ENCODE peak calls at places on chromosomes 16 and 17, in five cellular contexts. Q is mesothelial cell of epicardium, M is GM12864, K is Peyer's patch, U is left ventricle myocardium inferior. H is an unnamed sample.

GRCh38 chr17:28120766-28121165 is 78.3 kb downstream of the NLK start:
- DNase-seq in Q (no peak), U (no peak), M (no peak), K (no peak), H (no peak)

GRCh38 chr16:14042706-14043105 is 28.4 kb upstream of the MRTFB start:
- DNase-seq in K (peak), U (no peak), Q (no peak), M (no peak), H (no peak)

GRCh38 chr16:67931712-67932461 is at the start of gene CTRL:
- DNase-seq in Q (no peak), M (no peak), U (no peak), K (no peak), H (no peak)

GRCh38 chr16:13953501-13953900 is 33.5 kb downstream of the ERCC4 start:
- DNase-seq in U (no peak), Q (no peak), M (no peak), K (no peak), H (no peak)

GRCh38 chr17:47797797-47798196 is 23.8 kb downstream of the OSBPL7 start:
- DNase-seq in U (no peak), M (no peak), Q (no peak), K (peak), H (no peak)

GRCh38 chr17:79391808-79392233 is 219.0 kb downstream of the RBFOX3 start:
- DNase-seq in Q (peak), K (peak), M (no peak), U (peak), H (peak)

GRCh38 chr16:22844426-22844825 is 30.5 kb downstream of the HS3ST2 start:
- DNase-seq in M (no peak), K (no peak), Q (no peak), U (no peak), H (no peak)

GRCh38 chr17:33816842-33817241 is 438.2 kb upstream of the CCL2 start:
- DNase-seq in K (no peak), U (no peak), M (no peak), Q (no peak), H (no peak)

GRCh38 chr16:46607529-46607928 is 13.7 kb downstream of the SHCBP1 start:
- DNase-seq in K (no peak), M (no peak), Q (no peak), U (no peak), H (no peak)

GRCh38 chr17:62627904-62628603 is 584 bp downstream of the MRC2 start:
- DNase-seq in M (no peak), K (no peak), U (peak), Q (peak), H (peak)

GRCh38 chr17:14329900-14330491 is 29.1 kb downstream of the HS3ST3B1 start:
- DNase-seq in Q (no peak), M (no peak), K (no peak), U (no peak), H (no peak)

GRCh38 chr17:51472670-51473069 is 212.3 kb downstream of the UTP18 start:
- DNase-seq in M (no peak), Q (no peak), U (no peak), K (no peak), H (no peak)

GRCh38 chr17:67279115-67279514 is 34.1 kb upstream of the HELZ start:
- DNase-seq in K (no peak), Q (no peak), M (no peak), U (no peak), H (no peak)

GRCh38 chr17:31369266-31369665 is 22.2 kb upstream of the RAB11FIP4 start:
- DNase-seq in Q (no peak), K (no peak), M (no peak), U (no peak), H (no peak)

GRCh38 chr16:106623-107324 is 28.7 kb downstream of the MPG start:
- DNase-seq in K (peak), Q (peak), U (no peak), M (peak), H (peak)

GRCh38 chr17:56148333-56148732 is 4.9 kb upstream of the ANKFN1 start:
- DNase-seq in K (no peak), U (no peak), M (no peak), Q (no peak), H (no peak)

GRCh38 chr17:72515291-72516065 is 394.7 kb downstream of the SOX9 start:
- DNase-seq in Q (no peak), M (peak), K (no peak), U (no peak), H (peak)

GRCh38 chr16:77336637-77337036 is 98.2 kb downstream of the ADAMTS18 start:
- DNase-seq in Q (no peak), U (no peak), M (no peak), K (no peak), H (no peak)

GRCh38 chr17:352421-353212 is at the start of gene RPH3AL:
- DNase-seq in U (no peak), Q (no peak), K (peak), M (no peak), H (no peak)

GRCh38 chr17:40070895-40071719 is 8.3 kb downstream of the THRA start:
- DNase-seq in M (no peak), Q (no peak), U (peak), K (peak), H (no peak)

GRCh38 chr17:64634217-64634616 is 27.9 kb downstream of the SMURF2 start:
- DNase-seq in K (no peak), U (no peak), Q (no peak), M (no peak), H (no peak)

GRCh38 chr17:79926002-79926307 is 86.7 kb upstream of the CBX4 start:
- DNase-seq in M (no peak), K (no peak), U (no peak), Q (no peak), H (no peak)

GRCh38 chr17:82872591-82873520 is 33.0 kb upstream of the ZNF750 start:
- DNase-seq in M (no peak), Q (no peak), U (no peak), K (no peak), H (peak)

GRCh38 chr16:75591001-75591852 is 25.0 kb downstream of the GABARAPL2 start:
- DNase-seq in U (peak), M (no peak), K (no peak), Q (no peak), H (no peak)

GRCh38 chr16:67563708-67564468 is 1.6 kb downstream of the CTCF start:
- DNase-seq in Q (no peak), M (no peak), U (no peak), K (peak), H (no peak)

GRCh38 chr17:46727572-46728348 is 90.7 kb downstream of the WNT3 start:
- DNase-seq in Q (no peak), U (no peak), K (no peak), M (no peak), H (no peak)

GRCh38 chr17:64661981-64662773 is at the start of gene SMURF2:
- DNase-seq in U (peak), Q (peak), K (peak), M (no peak), H (peak)

GRCh38 chr17:45364531-45365390 is 47.9 kb upstream of the MAP3K14 start:
- DNase-seq in K (peak), Q (no peak), U (no peak), M (no peak), H (no peak)

GRCh38 chr17:499836-500543 is 147.4 kb upstream of the RPH3AL start:
- DNase-seq in M (no peak), U (no peak), Q (no peak), K (no peak), H (no peak)

GRCh38 chr17:32264140-32264799 is 1.4 kb upstream of the RHBDL3 start:
- DNase-seq in U (no peak), M (no peak), Q (no peak), K (no peak), H (no peak)

GRCh38 chr17:50056217-50056960 is 479 bp downstream of the ITGA3 start:
- DNase-seq in M (no peak), Q (peak), U (peak), K (peak), H (peak)

GRCh38 chr16:73878616-73879015 is 418.0 kb upstream of the PSMD7 start:
- DNase-seq in Q (no peak), U (no peak), K (no peak), M (peak), H (peak)

GRCh38 chr17:4769628-4770027 is 2.1 kb upstream of the TM4SF5 start:
- DNase-seq in K (no peak), Q (no peak), U (no peak), M (no peak), H (no peak)

GRCh38 chr16:4689864-4690704 is 3.3 kb upstream of the NUDT16L1 start:
- DNase-seq in U (no peak), K (no peak), Q (no peak), M (no peak), H (no peak)

DNA sequence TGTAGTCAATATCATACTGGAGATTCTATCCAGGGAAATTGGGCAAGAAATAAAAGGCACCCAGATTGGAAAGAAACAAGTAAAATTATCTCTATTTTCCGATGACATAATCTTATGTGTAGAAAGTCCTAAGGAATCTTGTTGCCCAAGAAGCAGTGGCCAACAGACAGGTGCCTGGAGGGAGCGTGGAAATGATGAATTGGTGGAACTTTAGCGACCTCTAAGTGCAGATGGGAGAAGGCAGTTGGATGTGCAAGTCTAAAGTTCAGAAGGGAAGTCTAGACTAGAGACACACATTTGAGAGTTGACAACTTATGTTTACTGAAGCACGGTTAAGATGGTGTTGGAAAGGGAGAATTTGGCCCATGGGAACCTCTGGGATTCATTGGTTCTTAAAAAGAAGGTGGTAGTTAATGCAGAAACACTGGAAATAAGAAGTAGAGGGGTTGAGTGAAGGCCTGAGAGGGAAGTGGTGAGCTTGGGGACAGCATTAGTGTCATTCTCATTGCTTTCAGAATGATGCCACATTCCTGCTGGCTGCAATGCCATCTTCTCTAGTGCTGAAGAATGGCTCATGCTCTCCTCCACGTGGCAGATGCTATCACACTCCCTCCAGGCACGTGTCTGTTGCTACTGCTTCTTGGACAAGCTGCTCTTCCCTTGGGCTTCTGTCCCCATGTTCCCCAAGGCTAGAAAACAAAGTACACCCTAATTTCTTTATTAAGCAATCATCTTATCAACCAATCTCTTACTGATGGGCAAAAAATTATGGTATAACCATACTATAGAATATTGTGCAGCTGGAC is 24.0 kb downstream of the TAT start:
- DNase-seq in Q (no peak), U (no peak), M (no peak), K (no peak), H (no peak)
- TF ChIP-seq CTCF in Q (no peak), U (no peak), M (no peak), K (peak), H (peak)

DNA sequence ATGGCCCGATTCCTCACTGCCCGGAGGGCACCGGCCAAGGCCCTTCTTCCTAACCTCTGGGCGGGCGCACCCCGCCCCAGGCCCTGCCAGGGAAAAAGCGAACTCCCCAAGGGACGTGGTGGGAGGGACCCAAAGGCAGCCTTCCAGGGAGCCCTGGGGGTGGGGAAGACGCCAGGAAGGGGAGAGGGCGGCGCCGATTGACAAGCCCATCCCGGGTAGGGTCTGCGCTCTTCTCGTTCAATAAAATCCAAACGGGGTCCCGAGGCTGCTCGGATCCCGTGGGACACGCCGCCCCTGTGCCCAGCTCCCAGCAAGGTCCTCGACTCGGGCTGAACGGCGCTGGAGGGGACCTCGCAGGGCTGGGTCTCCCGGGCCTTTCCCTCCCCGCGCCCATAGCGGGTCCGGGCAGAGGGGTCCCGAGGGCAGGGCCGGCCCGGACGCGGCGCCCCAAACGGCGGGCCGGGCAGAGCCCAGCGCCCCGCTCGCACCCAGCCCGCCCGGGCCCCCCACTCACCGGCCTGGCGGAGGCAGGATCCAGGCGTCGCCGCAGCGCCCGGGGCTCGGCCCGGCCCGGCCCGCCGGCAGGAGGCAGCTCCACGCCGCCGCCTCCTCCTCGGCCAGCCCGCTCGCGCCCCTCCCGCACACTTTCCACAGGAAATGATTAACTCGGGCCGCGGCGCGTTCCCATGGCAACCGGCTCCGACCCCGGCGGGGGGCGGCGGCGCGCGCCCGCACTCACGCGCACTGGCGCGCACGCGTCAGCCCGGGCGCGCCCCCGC is at the start of gene KIFC3:
- DNase-seq in U (peak), M (no peak), K (peak), Q (peak), H (peak)
- TF ChIP-seq CTCF in U (peak), M (no peak), K (peak), Q (no peak), H (peak)

GRCh38 chr16:56047307-56048234 is 143.7 kb upstream of the GNAO1 start:
- DNase-seq in U (peak), M (no peak), Q (no peak), K (no peak), H (no peak)

GRCh38 chr16:56042416-56042815 is 148.9 kb upstream of the GNAO1 start:
- DNase-seq in M (no peak), Q (no peak), K (no peak), U (no peak), H (no peak)

GRCh38 chr16:56038564-56039098 is 152.7 kb upstream of the GNAO1 start:
- DNase-seq in U (no peak), Q (no peak), M (no peak), K (no peak), H (no peak)

GRCh38 chr16:56041556-56042140 is 149.6 kb upstream of the GNAO1 start:
- DNase-seq in M (no peak), Q (peak), U (no peak), K (peak), H (peak)
- TF ChIP-seq CTCF in M (peak), Q (no peak), U (peak), K (peak), H (peak)

DNA sequence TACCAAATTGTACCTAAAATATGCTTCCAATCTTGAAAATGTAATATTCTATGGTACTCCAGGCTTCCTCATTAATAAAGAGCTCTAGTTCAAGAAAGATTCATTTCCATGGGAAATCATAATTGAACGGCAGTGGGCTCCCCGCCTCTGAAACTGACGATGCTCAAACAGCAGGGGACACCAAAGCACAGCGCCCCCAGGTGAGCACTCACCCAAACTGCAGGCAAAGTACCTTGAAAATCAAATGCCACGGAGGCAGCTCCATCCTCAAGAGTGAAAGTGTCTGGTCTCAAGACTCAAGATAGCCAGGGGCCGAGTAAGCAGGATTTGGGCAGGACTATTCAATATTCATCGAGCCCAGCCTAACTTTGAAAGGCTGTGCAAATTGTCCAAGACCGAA is 217.4 kb upstream of the TNRC6C start:
- DNase-seq in M (no peak), Q (no peak), K (no peak), U (no peak), H (no peak)
- TF ChIP-seq CTCF in M (peak), Q (peak), K (peak), U (no peak), H (peak)

GRCh38 chr16:66328282-66328681 is 38.2 kb upstream of the CDH5 start:
- DNase-seq in Q (no peak), U (no peak), M (no peak), K (no peak), H (no peak)

GRCh38 chr16:66326995-66327513 is 39.4 kb upstream of the CDH5 start:
- DNase-seq in U (no peak), Q (no peak), M (no peak), K (no peak), H (no peak)

GRCh38 chr16:66322174-66322573 is 44.3 kb upstream of the CDH5 start:
- DNase-seq in U (no peak), Q (no peak), K (no peak), M (no peak), H (no peak)

GRCh38 chr16:66325977-66326376 is 40.5 kb upstream of the CDH5 start:
- DNase-seq in Q (no peak), M (no peak), U (no peak), K (no peak), H (no peak)

DNA sequence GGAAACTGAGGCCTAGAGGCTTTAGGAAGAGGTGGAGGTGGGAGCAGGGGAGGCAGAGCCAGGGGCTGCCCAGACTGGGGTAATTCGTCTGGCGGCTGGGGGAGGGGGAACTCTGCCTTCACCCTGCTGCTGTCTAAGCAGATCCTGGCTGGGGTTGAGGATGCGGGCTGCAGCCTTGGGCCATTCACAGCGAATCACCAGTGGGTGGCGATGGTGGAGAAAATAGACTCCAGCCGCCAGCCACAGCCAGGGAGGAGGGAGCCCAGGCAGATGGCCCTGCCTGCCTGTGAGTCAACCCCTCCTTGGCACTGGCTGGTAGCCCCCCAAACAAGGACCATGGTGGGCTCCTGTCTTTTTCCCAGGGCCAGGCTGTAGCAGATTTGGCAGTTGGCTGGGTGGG is 41.7 kb upstream of the CDH5 start:
- DNase-seq in M (no peak), U (no peak), K (no peak), Q (no peak), H (no peak)
- TF ChIP-seq CTCF in M (peak), U (no peak), K (no peak), Q (no peak), H (no peak)

GRCh38 chr16:49330562-49331201 is 42.9 kb upstream of the C16orf78 start:
- DNase-seq in U (no peak), M (no peak), K (no peak), Q (no peak), H (no peak)
- TF ChIP-seq CTCF in U (no peak), M (no peak), K (no peak), Q (peak), H (no peak)

DNA sequence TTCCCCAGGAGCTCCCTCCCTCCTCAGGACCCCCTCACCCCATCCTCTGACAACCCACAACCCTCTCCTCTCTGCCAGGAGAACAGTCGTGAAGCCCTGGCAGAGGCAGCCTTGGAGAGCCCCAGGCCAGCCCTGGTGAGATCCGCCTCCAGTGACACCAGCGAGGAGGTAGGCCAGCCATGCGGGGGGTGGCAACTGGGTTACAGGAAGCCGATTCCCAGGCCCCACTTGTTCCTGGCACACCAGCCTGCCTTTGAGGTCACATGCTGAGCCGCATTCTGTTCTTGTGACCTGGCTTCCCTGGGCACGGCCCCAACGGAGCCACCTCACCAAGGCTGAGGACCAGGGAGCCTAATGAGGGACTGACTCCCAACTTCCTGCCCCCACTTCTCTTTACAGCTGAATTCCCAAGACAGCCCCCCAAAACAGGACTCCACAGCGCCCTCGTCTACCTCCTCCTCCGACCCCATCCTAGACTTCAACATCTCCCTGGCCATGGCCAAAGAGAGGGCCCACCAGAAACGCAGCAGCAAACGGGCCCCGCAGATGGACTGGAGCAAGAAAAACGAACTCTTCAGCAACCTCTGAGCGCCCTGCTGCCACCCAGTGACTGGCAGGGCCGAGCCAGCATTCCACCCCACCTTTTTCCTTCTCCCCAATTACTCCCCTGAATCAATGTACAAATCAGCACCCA is 7.9 kb downstream of the NAT9 start:
- DNase-seq in Q (no peak), M (no peak), U (peak), K (no peak), H (no peak)
- TF ChIP-seq CTCF in Q (no peak), M (no peak), U (no peak), K (no peak), H (no peak)

GRCh38 chr16:27476240-27476639 is 73.5 kb downstream of the GTF3C1 start:
- DNase-seq in K (no peak), Q (no peak), M (no peak), U (no peak), H (no peak)
- TF ChIP-seq CTCF in K (no peak), Q (no peak), M (no peak), U (no peak), H (no peak)